ENCODE peak calls at places on chromosomes 11 and 22, in eight cellular contexts. J, T, M, A, Z, O, I and S are unnamed samples. For H3K4me1, the result is how much of the 10 kb centered on the place peaks cover.

GRCh38 chr11:67996622-67997459 is 7.1 kb downstream of the UNC93B1 start:
- DNase-seq in J (peak), T (peak), M (peak), A (peak), Z (no peak), O (peak), I (peak), S (no peak)

GRCh38 chr11:130979386-130979972 is 63.2 kb upstream of the SNX19 start:
- DNase-seq in J (no peak), T (peak), M (peak), A (no peak), Z (no peak), O (no peak), I (peak), S (no peak)

GRCh38 chr22:32354360-32355351 is 3.0 kb upstream of the RFPL3 start:
- DNase-seq in J (no peak), T (no peak), M (peak), A (no peak), Z (no peak), O (no peak), I (peak), S (no peak)

GRCh38 chr11:9565822-9566560 is 7.5 kb upstream of the WEE1 start:
- DNase-seq in J (no peak), T (peak), M (peak), A (peak), Z (no peak), O (no peak), I (peak), S (no peak)

GRCh38 chr11:2837096-2837601 is 48.4 kb downstream of the CDKN1C start:
- DNase-seq in J (peak), T (peak), M (peak), A (peak), Z (no peak), O (peak), I (no peak), S (no peak)

GRCh38 chr11:73469401-73469800 is 93.2 kb downstream of the RELT start:
- DNase-seq in J (no peak), T (no peak), M (no peak), A (no peak), Z (no peak), O (no peak), I (no peak), S (no peak)

GRCh38 chr11:123584186-123584585 is 70.2 kb downstream of the SCN3B start:
- DNase-seq in J (no peak), T (no peak), M (no peak), A (no peak), Z (no peak), O (no peak), I (no peak), S (no peak)

GRCh38 chr11:106101797-106102196 is 24.3 kb downstream of the AASDHPPT start:
- DNase-seq in J (no peak), T (no peak), M (no peak), A (no peak), Z (no peak), O (no peak), I (no peak), S (no peak)

GRCh38 chr11:27213232-27213660 is 149.8 kb downstream of the CCDC34 start:
- DNase-seq in J (no peak), T (peak), M (peak), A (no peak), Z (no peak), O (no peak), I (peak), S (no peak)

GRCh38 chr22:20652582-20652981 is 121.3 kb upstream of the SERPIND1 start:
- DNase-seq in J (no peak), T (no peak), M (no peak), A (no peak), Z (no peak), O (no peak), I (no peak), S (no peak)

GRCh38 chr11:2217211-2218081 is 45.8 kb upstream of the TH start:
- DNase-seq in J (peak), T (no peak), M (no peak), A (peak), Z (peak), O (peak), I (no peak), S (no peak)

GRCh38 chr22:48898524-48899377 is 928.9 kb downstream of the BRD1 start:
- DNase-seq in J (no peak), T (no peak), M (no peak), A (peak), Z (no peak), O (peak), I (no peak), S (no peak)

GRCh38 chr11:57476883-57477506 is 16.7 kb downstream of the RTN4RL2 start:
- DNase-seq in J (peak), T (peak), M (peak), A (peak), Z (no peak), O (peak), I (no peak), S (no peak)

GRCh38 chr22:22398530-22399327 is 109.8 kb downstream of the ZNF280B start:
- DNase-seq in J (no peak), T (no peak), M (no peak), A (no peak), Z (no peak), O (no peak), I (no peak), S (no peak)

GRCh38 chr11:11243790-11244469 is 109.1 kb downstream of the CSNK2A3 start:
- DNase-seq in J (no peak), T (peak), M (no peak), A (no peak), Z (no peak), O (no peak), I (peak), S (no peak)

GRCh38 chr22:30228509-30229359 is 17.8 kb downstream of the LIF start:
- DNase-seq in J (no peak), T (no peak), M (peak), A (no peak), Z (no peak), O (no peak), I (peak), S (no peak)

GRCh38 chr11:11366793-11367192 is 13.7 kb upstream of the CSNK2A3 start:
- DNase-seq in J (no peak), T (no peak), M (peak), A (no peak), Z (no peak), O (no peak), I (no peak), S (no peak)

GRCh38 chr22:49299821-49300231 is 527.8 kb downstream of the BRD1 start:
- DNase-seq in J (no peak), T (no peak), M (no peak), A (peak), Z (no peak), O (peak), I (no peak), S (no peak)

GRCh38 chr11:34602245-34602644 is 18.6 kb upstream of the EHF start:
- DNase-seq in J (no peak), T (no peak), M (no peak), A (no peak), Z (no peak), O (no peak), I (no peak), S (no peak)

GRCh38 chr11:66478823-66479740 is 1.2 kb upstream of the DPP3 start:
- DNase-seq in J (peak), T (peak), M (peak), A (peak), Z (peak), O (peak), I (peak), S (no peak)

GRCh38 chr11:9825315-9825714 is 161.4 kb downstream of the SWAP70 start:
- DNase-seq in J (no peak), T (no peak), M (peak), A (no peak), Z (no peak), O (no peak), I (no peak), S (no peak)

GRCh38 chr11:10693509-10694071 is at the start of gene IRAG1:
- DNase-seq in J (peak), T (peak), M (no peak), A (peak), Z (no peak), O (peak), I (no peak), S (no peak)

GRCh38 chr11:121180183-121180582 is 79.1 kb downstream of the TECTA start:
- DNase-seq in J (no peak), T (no peak), M (no peak), A (no peak), Z (no peak), O (no peak), I (no peak), S (no peak)

GRCh38 chr11:121714356-121714755 is 261.6 kb upstream of the SORL1-AS1 start:
- DNase-seq in J (no peak), T (no peak), M (no peak), A (no peak), Z (no peak), O (no peak), I (no peak), S (no peak)

GRCh38 chr11:9660886-9661285 is 3.0 kb upstream of the SWAP70 start:
- DNase-seq in J (no peak), T (no peak), M (peak), A (no peak), Z (no peak), O (no peak), I (no peak), S (no peak)

GRCh38 chr11:5476184-5476819 is 12.2 kb upstream of the OR52D1 start:
- DNase-seq in J (no peak), T (peak), M (peak), A (peak), Z (no peak), O (no peak), I (peak), S (no peak)

GRCh38 chr22:48444320-48445112 is 1383.2 kb downstream of the BRD1 start:
- DNase-seq in J (peak), T (no peak), M (no peak), A (no peak), Z (no peak), O (no peak), I (no peak), S (no peak)

GRCh38 chr22:23840026-23840425 is 1.2 kb upstream of the DERL3 start:
- DNase-seq in J (no peak), T (no peak), M (no peak), A (no peak), Z (no peak), O (no peak), I (no peak), S (no peak)

GRCh38 chr11:77038825-77039326 is 4.7 kb downstream of the B3GNT6 start:
- DNase-seq in J (no peak), T (no peak), M (peak), A (no peak), Z (no peak), O (no peak), I (no peak), S (no peak)

GRCh38 chr11:45618897-45619296 is 46.5 kb downstream of the CHST1 start:
- DNase-seq in J (no peak), T (no peak), M (no peak), A (no peak), Z (no peak), O (no peak), I (no peak), S (no peak)

GRCh38 chr11:14075118-14075601 is 112.6 kb downstream of the SPON1 start:
- DNase-seq in J (no peak), T (peak), M (peak), A (no peak), Z (no peak), O (no peak), I (no peak), S (no peak)

GRCh38 chr11:109808569-109808968 is 284.6 kb upstream of the ZC3H12C start:
- DNase-seq in J (no peak), T (no peak), M (peak), A (no peak), Z (no peak), O (no peak), I (peak), S (no peak)

GRCh38 chr11:46251954-46252353 is 25.5 kb upstream of the CREB3L1 start:
- DNase-seq in J (no peak), T (no peak), M (no peak), A (no peak), Z (no peak), O (no peak), I (no peak), S (no peak)

GRCh38 chr11:106644824-106645223 is 373.5 kb downstream of the GUCY1A2 start:
- DNase-seq in J (no peak), T (no peak), M (peak), A (no peak), Z (no peak), O (no peak), I (no peak), S (no peak)

GRCh38 chr22:26429458-26430238 is 588 bp downstream of the ASPHD2 start:
- DNase-seq in J (no peak), T (no peak), M (no peak), A (no peak), Z (no peak), O (no peak), I (no peak), S (no peak)

GRCh38 chr11:66708701-66709100 is 20.3 kb downstream of the SPTBN2 start:
- DNase-seq in J (no peak), T (no peak), M (no peak), A (no peak), Z (no peak), O (no peak), I (no peak), S (no peak)

DNA sequence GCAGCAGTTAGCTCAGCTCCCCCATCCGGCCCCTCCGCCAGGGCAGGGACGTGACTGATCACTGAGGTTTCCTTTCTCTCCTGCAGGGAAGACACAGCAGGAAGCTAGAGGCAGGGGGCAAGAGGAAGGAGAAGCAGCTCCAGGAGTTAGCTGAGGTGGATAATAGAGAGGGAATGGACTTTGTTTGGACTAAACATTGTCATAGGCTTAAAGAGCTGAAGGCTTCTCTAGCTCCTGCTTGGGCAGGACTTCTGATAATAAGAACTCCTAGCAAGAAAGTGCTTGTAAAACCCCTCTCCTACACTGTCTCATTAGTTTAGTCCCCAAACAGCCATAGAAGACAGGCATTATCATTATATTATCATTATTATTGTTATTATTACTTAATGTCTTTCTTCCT is 53.7 kb downstream of the BUD13 start:
- DNase-seq in J (no peak), T (no peak), M (no peak), A (no peak), Z (no peak), O (no peak), I (no peak), S (no peak)
- H3K4me3 ChIP-seq in J (no peak), T (no peak), M (no peak), A (no peak), Z (no peak), O (no peak), I (no peak), S (no peak)

GRCh38 chr22:38866024-38866398 is 6.0 kb downstream of the CBX6 start:
- DNase-seq in J (peak), T (no peak), M (no peak), A (peak), Z (no peak), O (no peak), I (no peak), S (no peak)

GRCh38 chr22:38867496-38868285 is 4.3 kb downstream of the CBX6 start:
- DNase-seq in J (peak), T (no peak), M (no peak), A (peak), Z (no peak), O (no peak), I (no peak), S (no peak)

GRCh38 chr22:38867124-38867455 is 4.9 kb downstream of the CBX6 start:
- DNase-seq in J (no peak), T (no peak), M (no peak), A (peak), Z (no peak), O (no peak), I (no peak), S (no peak)

GRCh38 chr22:38865201-38866023 is 6.6 kb downstream of the CBX6 start:
- DNase-seq in J (peak), T (no peak), M (no peak), A (peak), Z (no peak), O (peak), I (peak), S (no peak)

GRCh38 chr22:38866399-38867123 is 5.5 kb downstream of the CBX6 start:
- DNase-seq in J (peak), T (peak), M (no peak), A (peak), Z (no peak), O (peak), I (no peak), S (no peak)
- H3K4me1 ChIP-seq in J (half or more), T (under half), M (under half), A (half or more), Z (under half), O (under half), I (half or more), S (half or more)

GRCh38 chr22:41367039-41367679 is 14.6 kb upstream of the TEF start:
- DNase-seq in J (peak), T (peak), M (peak), A (peak), Z (peak), O (peak), I (peak), S (no peak)
- TF ChIP-seq CTCF in J (peak), T (no peak), M (peak), A (peak), Z (no peak), O (peak), I (peak), S (peak)

GRCh38 chr22:37709445-37709765 is 12.6 kb downstream of the TRIOBP start:
- DNase-seq in J (no peak), T (no peak), M (no peak), A (no peak), Z (no peak), O (no peak), I (no peak), S (no peak)
- H3K4me3 ChIP-seq in J (no peak), T (no peak), M (no peak), A (no peak), Z (no peak), O (no peak), I (no peak), S (no peak)

DNA sequence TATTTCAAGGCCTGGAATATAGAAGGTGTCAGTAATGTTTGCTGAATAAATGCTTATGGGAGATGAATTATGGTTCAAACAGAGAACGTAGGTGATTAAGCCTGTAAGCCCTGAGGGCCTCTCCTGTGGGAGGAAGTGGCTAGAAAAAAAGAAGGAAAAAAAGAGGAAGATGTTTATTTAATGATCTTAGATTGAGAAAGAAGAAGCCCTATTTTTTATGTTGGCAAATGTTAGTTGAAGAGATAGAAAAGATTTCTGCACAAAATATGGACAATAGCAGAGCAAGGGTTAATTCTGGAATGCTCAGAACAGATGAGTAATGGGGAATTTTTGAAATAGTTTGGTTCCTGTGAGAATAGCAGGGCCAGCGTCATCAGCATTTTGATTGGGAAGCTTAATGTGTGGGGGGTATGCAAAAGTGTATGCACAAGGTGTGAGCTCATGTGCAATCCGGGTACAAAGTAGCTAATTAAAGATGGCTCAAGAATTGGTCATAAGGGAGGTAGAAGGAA is 95.7 kb downstream of the TEAD1 start:
- DNase-seq in J (no peak), T (no peak), M (peak), A (no peak), Z (no peak), O (no peak), I (peak), S (no peak)
- H3K4me1 ChIP-seq in J (under half), T (under half), M (under half), A (under half), Z (under half), O (under half), I (under half), S (under half)

GRCh38 chr11:64864473-64865285 is 13.7 kb downstream of the EHD1 start:
- DNase-seq in J (peak), T (peak), M (no peak), A (peak), Z (no peak), O (no peak), I (no peak), S (no peak)
- TF ChIP-seq CTCF in J (no peak), T (no peak), M (no peak), A (no peak), Z (no peak), O (no peak), I (no peak), S (no peak)

DNA sequence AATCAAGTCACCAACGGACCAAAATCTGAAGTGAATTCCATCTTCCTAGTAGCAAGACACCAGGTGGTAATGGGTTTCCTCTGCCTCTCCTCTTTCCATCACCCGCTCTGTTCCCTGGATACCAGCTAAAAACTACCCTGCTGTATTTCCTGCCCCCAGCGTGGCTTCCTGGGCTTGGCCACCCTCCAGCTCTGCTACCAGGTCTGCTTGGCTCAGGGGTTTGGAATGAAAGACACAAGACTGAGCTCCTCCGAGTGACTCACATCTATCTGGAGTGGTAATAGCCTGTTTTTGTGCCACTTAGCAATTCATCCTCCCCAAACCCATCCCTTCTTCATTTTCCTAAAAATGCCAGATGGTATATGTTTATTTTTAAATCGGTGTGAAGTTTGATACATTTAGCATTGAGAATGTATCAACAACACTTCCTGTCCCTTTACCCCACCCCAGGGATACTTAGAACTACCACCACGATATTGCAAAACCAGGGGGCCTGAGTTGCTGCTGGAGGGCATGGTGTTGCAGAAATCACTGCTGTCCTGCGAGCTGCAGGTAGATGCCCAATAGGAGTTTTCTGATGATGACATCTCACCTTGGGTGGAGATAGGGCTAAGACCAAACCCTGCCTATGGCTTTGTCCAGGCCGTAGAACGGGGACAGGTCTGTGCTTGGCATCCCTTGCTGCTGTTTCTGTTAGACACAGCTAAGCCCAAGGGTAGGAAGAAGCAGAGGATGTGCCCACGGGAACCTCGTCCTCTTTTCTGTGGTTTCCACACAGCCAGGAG is 7.5 kb upstream of the MICAL3 start:
- DNase-seq in J (no peak), T (no peak), M (peak), A (no peak), Z (no peak), O (no peak), I (peak), S (no peak)
- H3K4me3 ChIP-seq in J (no peak), T (no peak), M (peak), A (no peak), Z (no peak), O (no peak), I (no peak), S (no peak)